ENCODE peak calls at places on chromosomes 16 and 17, in eight cellular contexts. N is NCI-H187; F is M059J; D is kidney tubule cell; T is epithelial cell of esophagus; A is GM12878; C is stimulated activated CD8-positive, alpha-beta memory T cell treated with anti-CD3 and anti-CD28 coated beads, Interleukin-4, amount 100 ng/mL, for 1 hour; G is NCI-H446. S is an unnamed sample.

GRCh38 chr16:23171234-23171948 is 11.2 kb upstream of the SCNN1G start:
- DNase-seq in C (no peak), G (no peak), T (peak; percentile 63), F (peak; percentile 83), D (no peak), A (no peak), N (no peak), S (no peak)

GRCh38 chr16:59179446-59180082 is 445.4 kb upstream of the GOT2 start:
- DNase-seq in F (peak; percentile 35), T (no peak), G (no peak), N (no peak), D (no peak), C (no peak), A (no peak), S (no peak)

GRCh38 chr17:17793378-17794214 is 43.2 kb downstream of the SREBF1 start:
- DNase-seq in D (no peak), N (no peak), F (no peak), A (no peak), T (no peak), G (no peak), C (no peak), S (no peak)

GRCh38 chr16:89920723-89921122 is 2.1 kb downstream of the MC1R start:
- DNase-seq in F (peak; percentile 46), N (no peak), T (no peak), C (no peak), G (no peak), D (peak; percentile 64), A (no peak), S (no peak)

GRCh38 chr17:15194859-15195277 is 70.3 kb downstream of the PMP22 start:
- DNase-seq in F (peak; percentile 52), A (no peak), D (no peak), G (no peak), N (no peak), C (no peak), T (no peak), S (peak; percentile 25)

GRCh38 chr16:80976946-80977345 is 29.7 kb downstream of the CMC2 start:
- DNase-seq in G (no peak), C (no peak), A (no peak), T (peak; percentile 47), F (no peak), D (no peak), N (no peak), S (no peak)

GRCh38 chr17:79053251-79053925 is 21.2 kb upstream of the ENGASE start:
- DNase-seq in D (peak; percentile 69), A (no peak), F (peak; percentile 59), G (no peak), N (no peak), C (no peak), T (peak; percentile 17), S (no peak)

GRCh38 chr16:75096730-75097129 is 19.9 kb downstream of the LDHD start:
- DNase-seq in N (no peak), F (no peak), A (no peak), D (no peak), G (no peak), C (no peak), T (peak; percentile 87), S (no peak)

GRCh38 chr16:89545831-89546574 is 14.5 kb upstream of the RPL13 start:
- DNase-seq in N (no peak), C (no peak), F (no peak), G (no peak), A (no peak), D (peak; percentile 66), T (no peak), S (no peak)

GRCh38 chr16:27223226-27223610 is 19.9 kb downstream of the KDM8 start:
- DNase-seq in N (no peak), T (no peak), G (no peak), C (no peak), F (no peak), A (no peak), D (no peak), S (no peak)

GRCh38 chr16:4021070-4021779 is 95.0 kb downstream of the ADCY9 start:
- DNase-seq in C (no peak), A (no peak), G (no peak), F (peak; percentile 26), T (peak; percentile 92), N (peak; percentile 73), D (peak; percentile 80), S (no peak)

GRCh38 chr16:25037221-25037620 is 22.1 kb upstream of the ARHGAP17 start:
- DNase-seq in D (no peak), T (no peak), A (no peak), N (no peak), G (no peak), C (no peak), F (no peak), S (no peak)

GRCh38 chr16:3087836-3088235 is 11.3 kb downstream of the ZSCAN10 start:
- DNase-seq in D (no peak), T (no peak), C (no peak), A (no peak), G (no peak), F (no peak), N (no peak), S (no peak)

GRCh38 chr16:49776085-49776501 is 79.8 kb downstream of the ZNF423 start:
- DNase-seq in G (no peak), F (no peak), A (no peak), C (no peak), N (no peak), T (no peak), D (no peak), S (no peak)

GRCh38 chr17:29061036-29061435 is 18.1 kb downstream of the PIPOX start:
- DNase-seq in A (no peak), C (no peak), T (no peak), G (no peak), D (no peak), N (no peak), F (no peak), S (no peak)

GRCh38 chr17:71900830-71901229 is 220.0 kb upstream of the SOX9 start:
- DNase-seq in N (no peak), T (peak; percentile 94), F (peak; percentile 97), A (no peak), D (peak; percentile 92), G (no peak), C (no peak), S (peak; percentile 37)

GRCh38 chr16:72986011-72986410 is 61.9 kb downstream of the ZFHX3 start:
- DNase-seq in A (no peak), F (no peak), T (no peak), N (no peak), C (no peak), D (no peak), G (no peak), S (no peak)

GRCh38 chr17:41594363-41594915 is 7.7 kb upstream of the KRT14 start:
- DNase-seq in N (no peak), T (no peak), D (no peak), A (no peak), G (no peak), F (no peak), C (no peak), S (no peak)

GRCh38 chr16:74749291-74750055 is 25.1 kb downstream of the FA2H start:
- DNase-seq in G (no peak), F (peak; percentile 34), T (peak; percentile 45), D (peak; percentile 20), A (no peak), C (no peak), N (no peak), S (no peak)

GRCh38 chr17:79393358-79394038 is 217.4 kb downstream of the RBFOX3 start:
- DNase-seq in A (no peak), C (peak; percentile 21), T (peak; percentile 62), F (peak; percentile 48), G (peak; percentile 29), N (peak; percentile 71), D (peak; percentile 65), S (no peak)

GRCh38 chr16:1763521-1764511 is 7.5 kb downstream of the NME3 start:
- DNase-seq in A (no peak), G (no peak), N (no peak), F (no peak), T (peak; percentile 41), D (no peak), C (no peak), S (no peak)

GRCh38 chr16:81530296-81530721 is 85.7 kb downstream of the CMIP start:
- DNase-seq in N (no peak), G (no peak), F (peak; percentile 25), C (no peak), T (peak; percentile 96), D (peak; percentile 44), A (no peak), S (no peak)

GRCh38 chr17:79295307-79295706 is 220.7 kb downstream of the ENGASE start:
- DNase-seq in C (no peak), F (no peak), G (no peak), N (no peak), T (no peak), A (no peak), D (peak; percentile 12), S (no peak)

GRCh38 chr17:49576121-49576905 is 642 bp downstream of the NXPH3 start:
- DNase-seq in C (no peak), A (no peak), T (peak; percentile 52), N (no peak), D (peak; percentile 29), F (peak; percentile 66), G (no peak), S (no peak)

GRCh38 chr17:73261952-73262675 is 434 bp upstream of the CPSF4L start:
- DNase-seq in N (no peak), G (no peak), A (no peak), C (no peak), D (no peak), T (peak; percentile 47), F (no peak), S (no peak)

GRCh38 chr17:5526821-5527598 is 40.6 kb downstream of the MIS12 start:
- DNase-seq in A (no peak), D (peak; percentile 98), G (peak; percentile 6), T (peak; percentile 93), N (peak; percentile 16), F (peak; percentile 98), C (no peak), S (peak; percentile 84)

GRCh38 chr17:35747540-35748017 is 5.5 kb downstream of the GAS2L2 start:
- DNase-seq in C (peak; percentile 47), T (peak; percentile 81), G (peak; percentile 50), N (peak; percentile 37), A (peak; percentile 17), F (peak; percentile 64), D (peak; percentile 73), S (peak; percentile 25)

S was measured in retinal pigment epithelial cell.